ENCODE peak calls at places on chromosomes 2 and 18, in nine cellular contexts. S is CD4-positive, CD25-positive, alpha-beta regulatory T cell; R is GM13977; N is fibroblast of the aortic adventitia; H is amniotic stem cell; Z is C1 segment of cervical spinal cord; F is activated naive CD4-positive, alpha-beta T cell treated with anti-CD3 and anti-CD28 coated beads, Interleukin-2, amount 10 ng/mL, durations not matched to agents 7 days and 5 days; Q is pancreas; G is astrocyte of the spinal cord. L is an unnamed sample.

GRCh38 chr2:9145109-9145751 is 61.4 kb upstream of the ASAP2 start:
- DNase-seq in G (peak; percentile 41), R (no peak), S (no peak), H (no peak), F (no peak), N (peak; percentile 92), Z (no peak), Q (no peak), L (no peak)

GRCh38 chr2:60437080-60437765 is 116.2 kb downstream of the BCL11A start:
- DNase-seq in H (no peak), N (no peak), Z (no peak), Q (no peak), G (no peak), S (no peak), R (no peak), F (no peak), L (no peak)

GRCh38 chr18:59359576-59359952 is 499 bp upstream of the LMAN1 start:
- DNase-seq in R (no peak), N (no peak), Z (no peak), G (no peak), H (no peak), F (no peak), S (no peak), Q (no peak), L (no peak)

GRCh38 chr2:71685941-71686611 is 232.7 kb downstream of the DYSF start:
- DNase-seq in Z (no peak), F (no peak), Q (no peak), N (no peak), R (no peak), S (no peak), G (no peak), H (no peak), L (no peak)

GRCh38 chr2:81304154-81304830 is 999.7 kb upstream of the LRRTM1 start:
- DNase-seq in R (no peak), G (no peak), Z (no peak), H (no peak), Q (no peak), S (no peak), N (no peak), F (no peak), L (no peak)

GRCh38 chr2:8310557-8311455 is 371.1 kb upstream of the ID2 start:
- DNase-seq in R (no peak), Z (no peak), N (no peak), S (no peak), G (no peak), F (peak; percentile 76), Q (no peak), H (no peak), L (peak; percentile 69)

GRCh38 chr2:28350791-28351285 is 41.8 kb upstream of the FOSL2 start:
- DNase-seq in H (no peak), F (no peak), S (no peak), G (no peak), N (no peak), Q (no peak), Z (no peak), R (no peak), L (peak; percentile 28)

GRCh38 chr18:25299426-25299825 is 52.5 kb downstream of the ZNF521 start:
- DNase-seq in G (peak; percentile 63), N (peak; percentile 64), H (peak; percentile 3), F (no peak), R (no peak), S (no peak), Z (no peak), Q (no peak), L (no peak)

GRCh38 chr18:27863780-27864430 is 313.0 kb downstream of the CDH2 start:
- DNase-seq in N (no peak), F (no peak), G (no peak), S (no peak), H (no peak), Z (no peak), R (no peak), Q (no peak), L (no peak)

GRCh38 chr18:14025306-14025940 is 106.8 kb downstream of the ZNF519 start:
- DNase-seq in R (no peak), H (no peak), F (no peak), Q (no peak), Z (no peak), S (no peak), G (no peak), N (no peak), L (no peak)

GRCh38 chr18:45806226-45806625 is 19.2 kb upstream of the SIGLEC15 start:
- DNase-seq in H (no peak), N (peak; percentile 86), R (no peak), F (no peak), Q (no peak), G (peak; percentile 61), Z (no peak), S (no peak), L (no peak)

GRCh38 chr2:145006957-145007672 is 487.2 kb upstream of the ZEB2 start:
- DNase-seq in F (no peak), R (no peak), N (peak; percentile 97), Z (no peak), Q (no peak), H (peak; percentile 89), G (peak; percentile 97), S (no peak), L (no peak)

GRCh38 chr18:12657849-12658829 is at the start of gene SPIRE1:
- DNase-seq in H (no peak), Z (peak; percentile 50), Q (peak; percentile 70), S (peak; percentile 33), G (peak; percentile 59), R (peak; percentile 86), N (peak; percentile 32), F (peak; percentile 54), L (peak; percentile 69)

GRCh38 chr2:160076935-160077334 is 14.5 kb upstream of the PLA2R1 start:
- DNase-seq in S (no peak), G (no peak), F (no peak), R (no peak), Q (no peak), N (no peak), Z (no peak), H (no peak), L (no peak)

GRCh38 chr2:25938345-25938744 is 44.0 kb downstream of the KIF3C start:
- DNase-seq in G (no peak), R (no peak), N (no peak), Q (no peak), S (no peak), H (no peak), F (no peak), Z (no peak), L (no peak)

GRCh38 chr2:38578832-38579231 is 23.9 kb downstream of the HNRNPLL start:
- DNase-seq in N (no peak), G (peak; percentile 44), F (no peak), S (no peak), Q (no peak), Z (no peak), H (no peak), R (no peak), L (no peak)